ENCODE peak calls at places on chromosomes 3 and 15, in four cellular contexts. I is fibroblast of lung, F is mesendoderm, C is PC-3. U is an unnamed sample.

GRCh38 chr3:126371096-126371705 is 14.0 kb upstream of the KLF15 start:
- DNase-seq in I (no peak), C (no peak), F (no peak), U (no peak)

GRCh38 chr3:31903686-31904431 is 77.2 kb downstream of the OSBPL10 start:
- DNase-seq in F (no peak), I (no peak), C (no peak), U (no peak)

GRCh38 chr15:90907051-90907660 is 4.1 kb downstream of the MAN2A2 start:
- DNase-seq in C (no peak), F (no peak), I (no peak), U (no peak)

GRCh38 chr15:96428742-96429141 is 98.2 kb downstream of the NR2F2 start:
- DNase-seq in I (peak; percentile 95), C (peak; percentile 78), F (peak; percentile 34), U (no peak)

GRCh38 chr3:8143186-8143585 is 358.4 kb upstream of the LMCD1 start:
- DNase-seq in I (peak; percentile 6), C (peak; percentile 12), F (peak; percentile 63), U (no peak)

GRCh38 chr3:165839296-165840076 is 2.3 kb upstream of the BCHE start:
- DNase-seq in F (peak; percentile 9), I (peak; percentile 38), C (no peak), U (no peak)

GRCh38 chr3:56347219-56347871 is 120.9 kb downstream of the ERC2 start:
- DNase-seq in F (peak; percentile 89), I (no peak), C (peak; percentile 16), U (peak; percentile 32)

GRCh38 chr3:25687742-25688141 is 23.0 kb upstream of the TOP2B start:
- DNase-seq in I (no peak), C (no peak), F (no peak), U (no peak)

GRCh38 chr3:104437891-104438290 is 928.8 kb upstream of the ALCAM start:
- DNase-seq in C (peak; percentile 74), F (peak; percentile 78), I (peak; percentile 84), U (no peak)

GRCh38 chr3:26078539-26078938 is 288.6 kb downstream of the OXSM start:
- DNase-seq in F (no peak), C (no peak), I (no peak), U (no peak)

GRCh38 chr15:61623746-61624145 is 394.6 kb upstream of the RORA start:
- DNase-seq in C (no peak), F (no peak), I (no peak), U (no peak)

DNA sequence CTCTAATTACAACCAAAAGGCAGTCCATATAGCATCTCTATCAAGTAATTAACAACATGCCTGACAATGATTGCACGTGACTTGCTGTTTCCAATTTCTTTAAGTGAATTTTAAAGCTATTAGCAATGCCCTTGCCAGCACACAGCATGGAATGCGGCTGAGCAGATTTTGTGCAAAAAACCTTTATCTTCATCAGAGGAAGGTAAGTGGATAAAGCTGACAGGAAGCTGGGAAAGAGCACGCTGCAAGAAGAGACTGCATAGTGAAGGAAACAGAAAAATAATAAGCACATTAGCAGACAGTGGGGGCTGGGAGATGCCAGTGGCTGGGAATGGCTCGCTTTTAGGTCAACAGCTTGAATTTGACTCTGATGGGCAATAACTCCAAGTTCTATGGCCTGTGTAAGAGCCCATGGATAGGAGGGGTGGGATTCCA is 138.8 kb downstream of the PDZRN3 start:
- DNase-seq in C (no peak), I (no peak), F (peak; percentile 67), U (no peak)
- H3K27ac ChIP-seq in C (no peak overlapping the region), I (no peak overlapping the region), F (no peak overlapping the region), U (no peak overlapping the region)

DNA sequence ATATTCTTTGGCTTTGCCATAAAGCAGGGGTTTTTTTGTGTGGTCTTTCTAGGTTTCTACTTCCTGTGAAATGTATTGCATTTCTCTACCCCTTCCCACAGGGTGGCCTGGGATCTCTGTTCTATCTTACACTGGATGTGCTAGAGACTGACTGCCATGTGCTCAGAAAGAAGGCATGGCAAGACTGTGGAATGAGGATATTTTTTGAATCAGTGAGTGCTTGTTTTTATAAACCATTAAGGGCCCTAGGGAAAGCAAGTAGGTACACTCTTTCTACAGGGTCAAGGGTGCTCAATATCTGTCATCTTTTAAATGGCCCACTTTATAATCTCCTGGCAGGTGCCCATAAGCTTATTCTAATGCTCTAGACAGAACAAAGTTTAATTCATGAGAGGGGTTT is 730 bp downstream of the FETUB start:
- DNase-seq in F (no peak), C (no peak), I (no peak), U (no peak)
- H3K9ac ChIP-seq in F (no peak overlapping the region), C (no peak overlapping the region), I (no peak overlapping the region), U (no peak overlapping the region)

GRCh38 chr3:60102154-60102553 is 1052.3 kb upstream of the CFAP20DC start:
- DNase-seq in I (no peak), F (no peak), C (no peak), U (no peak)
- H3K27ac ChIP-seq in I (no peak overlapping the region), F (no peak overlapping the region), C (no peak overlapping the region), U (no peak overlapping the region)

GRCh38 chr15:65303687-65304392 is 637 bp upstream of the RNU5B-1 start:
- DNase-seq in F (peak; percentile 94), I (peak; percentile 60), C (peak; percentile 68), U (peak; percentile 66)

GRCh38 chr15:65298731-65299130 is 2.9 kb downstream of the RNU5A-1 start:
- DNase-seq in C (no peak), I (no peak), F (no peak), U (no peak)

GRCh38 chr15:65304393-65305143 is at the start of gene RNU5B-1:
- DNase-seq in F (peak; percentile 99), C (peak; percentile 91), I (peak; percentile 97), U (peak; percentile 84)

GRCh38 chr15:65302061-65302460 is 2.4 kb upstream of the RNU5B-1 start:
- DNase-seq in C (no peak), F (no peak), I (no peak), U (no peak)

DNA sequence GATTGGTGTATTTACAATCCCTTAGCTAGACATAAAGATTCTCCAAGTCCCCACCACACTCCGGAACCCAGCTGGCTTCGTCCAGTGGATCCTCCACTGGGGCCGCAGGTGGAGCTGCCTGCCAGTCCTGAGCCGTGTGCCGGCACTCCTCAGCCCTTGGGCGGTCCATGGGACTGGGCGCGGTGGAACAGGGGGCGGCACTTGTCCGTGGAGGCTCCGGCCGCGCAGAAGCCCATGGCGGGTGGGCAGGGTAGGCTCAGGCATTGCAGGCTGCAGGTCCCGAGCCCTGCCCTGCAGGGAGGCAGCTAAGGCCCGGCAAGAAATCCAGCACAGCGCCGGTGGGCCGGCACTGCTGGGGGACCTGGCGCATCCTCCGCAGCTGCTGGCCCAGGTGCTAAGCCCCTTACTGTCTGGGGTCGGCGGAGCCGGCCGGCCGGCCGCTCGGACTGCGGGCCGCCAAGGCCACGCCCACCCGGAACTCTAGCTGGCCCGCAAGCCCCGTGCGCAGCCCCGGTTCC is 3.5 kb upstream of the RNU5B-1 start:
- DNase-seq in F (no peak), I (no peak), C (no peak), U (no peak)
- H3K9ac ChIP-seq in F (no peak overlapping the region), I (no peak overlapping the region), C (no peak overlapping the region), U (no peak overlapping the region)

DNA sequence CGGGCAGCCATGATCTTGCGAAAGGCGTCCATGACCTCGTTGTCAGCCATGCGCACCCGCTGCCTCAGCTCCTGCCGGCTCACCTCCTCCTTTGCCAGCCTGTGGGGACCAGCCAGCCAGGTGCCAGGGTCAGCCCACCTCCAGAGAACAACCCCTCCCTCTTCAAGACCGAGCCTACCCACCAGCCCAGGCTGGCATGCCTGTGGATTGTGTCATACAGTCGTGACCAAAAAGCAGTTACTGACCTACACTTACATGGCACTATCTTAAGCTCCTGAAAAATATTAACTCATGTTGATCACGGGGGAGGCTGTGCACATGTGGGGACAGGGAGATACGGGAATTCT is 10.7 kb upstream of the CAMK1 start:
- DNase-seq in I (no peak), C (no peak), F (no peak), U (no peak)
- H3K27ac ChIP-seq in I (no peak overlapping the region), C (no peak overlapping the region), F (no peak overlapping the region), U (no peak overlapping the region)

DNA sequence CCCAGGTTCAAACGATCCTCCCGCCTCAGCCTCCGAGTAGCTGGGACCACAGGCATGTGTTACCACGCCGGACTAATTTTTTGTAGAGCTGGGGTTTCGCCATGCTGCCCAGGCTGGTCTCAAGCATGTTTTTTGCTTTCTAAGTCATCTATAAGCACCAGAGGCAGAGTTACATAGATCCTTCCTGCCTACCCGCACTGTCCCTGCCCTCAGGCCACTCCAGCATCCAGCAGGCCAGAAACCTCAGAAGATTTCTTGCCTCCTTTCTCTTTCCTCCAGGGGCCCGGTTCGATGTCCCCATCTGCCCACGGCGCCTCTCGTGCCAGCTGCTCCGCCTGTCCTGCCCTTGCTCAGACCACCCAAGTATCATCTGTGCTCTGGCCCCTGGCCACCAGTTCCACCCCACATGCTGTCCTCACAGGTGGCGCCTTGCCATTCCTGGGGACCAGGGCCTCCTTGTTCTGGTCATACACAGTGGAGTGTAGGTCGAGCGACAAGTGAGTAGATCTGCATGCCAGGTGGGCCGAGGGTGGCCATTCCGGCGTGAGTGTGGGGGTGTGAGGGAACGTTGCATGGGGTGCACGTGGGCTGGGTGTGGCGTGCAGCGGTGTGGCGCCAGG is 27.3 kb downstream of the KLHDC8B start:
- DNase-seq in F (no peak), I (no peak), C (no peak), U (no peak)
- H3K9ac ChIP-seq in F (no peak overlapping the region), I (no peak overlapping the region), C (no peak overlapping the region), U (no peak overlapping the region)

GRCh38 chr3:16059700-16060357 is 114.7 kb upstream of the GALNT15 start:
- DNase-seq in F (no peak), I (no peak), C (no peak), U (no peak)
- H3K27ac ChIP-seq in F (no peak overlapping the region), I (peak overlapping the region; percentile 97), C (peak overlapping the region; percentile 84), U (peak overlapping the region; percentile 18)

GRCh38 chr15:31364301-31365031 is 37.8 kb downstream of the KLF13 start:
- DNase-seq in I (no peak), F (peak; percentile 86), C (peak; percentile 51), U (no peak)
- H3K9ac ChIP-seq in I (no peak overlapping the region), F (no peak overlapping the region), C (no peak overlapping the region), U (peak overlapping the region; percentile 64)

GRCh38 chr3:71025516-71025915 is 558.0 kb downstream of the FOXP1 start:
- DNase-seq in F (no peak), I (no peak), C (peak; percentile 47), U (no peak)
- H3K27ac ChIP-seq in F (no peak overlapping the region), I (no peak overlapping the region), C (peak overlapping the region; percentile 77), U (peak overlapping the region; percentile 32)

GRCh38 chr15:67884009-67884408 is 44.2 kb upstream of the RNU6-1 start:
- DNase-seq in C (no peak), F (no peak), I (no peak), U (no peak)
- H3K9ac ChIP-seq in C (peak overlapping the region; percentile 41), F (peak overlapping the region; percentile 61), I (no peak overlapping the region), U (no peak overlapping the region)

U was measured in colonic mucosa.